ENCODE peak calls at places on chromosomes 2 and 18, in four cellular contexts. W is natural killer cell, H is brain microvascular endothelial cell, Y is mucosa of descending colon. V is an unnamed sample.

GRCh38 chr18:36693931-36694661 is 134.7 kb downstream of the TPGS2 start:
- DNase-seq in H (no peak), W (no peak), Y (no peak), V (no peak)

GRCh38 chr2:113216891-113217454 is 43.2 kb downstream of the PSD4 start:
- DNase-seq in Y (no peak), W (no peak), H (no peak), V (no peak)

GRCh38 chr2:222038086-222038802 is 260.6 kb downstream of the PAX3 start:
- DNase-seq in H (no peak), W (no peak), Y (no peak), V (no peak)

GRCh38 chr2:224395646-224396390 is 6.1 kb downstream of the FAM124B start:
- DNase-seq in Y (no peak), H (no peak), W (no peak), V (no peak)

GRCh38 chr18:79011300-79011870 is 31.8 kb downstream of the SALL3 start:
- DNase-seq in W (no peak), H (no peak), Y (no peak), V (no peak)

GRCh38 chr2:80410346-80410745 is 105.8 kb upstream of the LRRTM1 start:
- DNase-seq in Y (no peak), H (no peak), W (no peak), V (no peak)

GRCh38 chr2:213238753-213239591 is 45.3 kb upstream of the SPAG16 start:
- DNase-seq in W (no peak), H (peak), Y (no peak), V (no peak)

GRCh38 chr2:11099122-11100065 is 55.9 kb upstream of the SLC66A3 start:
- DNase-seq in H (no peak), W (no peak), Y (no peak), V (no peak)

GRCh38 chr2:241194811-241195210 is 6.3 kb downstream of the ANO7 start:
- DNase-seq in Y (no peak), W (no peak), H (no peak), V (no peak)

GRCh38 chr18:79883461-79884295 is 67.8 kb downstream of the SLC66A2 start:
- DNase-seq in H (no peak), Y (no peak), W (no peak), V (no peak)

GRCh38 chr18:2715990-2716389 is 60.5 kb downstream of the SMCHD1 start:
- DNase-seq in H (peak), Y (no peak), W (no peak), V (no peak)

GRCh38 chr18:41905786-41906527 is 49.1 kb upstream of the PIK3C3 start:
- DNase-seq in H (peak), Y (no peak), W (no peak), V (no peak)

GRCh38 chr2:44953686-44953976 is 12.1 kb downstream of the SIX3 start:
- DNase-seq in H (no peak), W (no peak), Y (no peak), V (no peak)

GRCh38 chr2:173785813-173786212 is 179.4 kb downstream of the SP3 start:
- DNase-seq in W (no peak), Y (no peak), H (no peak), V (no peak)

GRCh38 chr2:10424051-10424450 is 24.1 kb downstream of the ODC1 start:
- DNase-seq in W (no peak), H (peak), Y (no peak), V (no peak)

GRCh38 chr2:121472465-121472993 is 58.2 kb upstream of the RNU4ATAC start:
- DNase-seq in Y (no peak), H (no peak), W (no peak), V (no peak)

GRCh38 chr18:70172225-70172624 is 33.3 kb downstream of the RTTN start:
- DNase-seq in Y (no peak), H (no peak), W (no peak), V (no peak)

GRCh38 chr2:203745267-203745666 is 38.8 kb downstream of the CD28 start:
- DNase-seq in W (no peak), H (no peak), Y (no peak), V (no peak)

GRCh38 chr2:160689441-160689840 is 195.8 kb upstream of the RBMS1 start:
- DNase-seq in Y (no peak), W (no peak), H (no peak), V (no peak)

GRCh38 chr18:58314284-58314683 is 270.3 kb downstream of the NEDD4L start:
- DNase-seq in W (no peak), Y (no peak), H (peak), V (no peak)

GRCh38 chr18:48796491-48797205 is 154.1 kb downstream of the SMAD7 start:
- DNase-seq in H (no peak), W (no peak), Y (no peak), V (no peak)

GRCh38 chr2:181683518-181684453 is 3.5 kb upstream of the NEUROD1 start:
- DNase-seq in Y (no peak), H (no peak), W (no peak), V (peak)

GRCh38 chr2:152504618-152505017 is 169.6 kb downstream of the FMNL2 start:
- DNase-seq in W (no peak), H (peak), Y (no peak), V (no peak)

GRCh38 chr2:235112365-235112764 is 160.5 kb downstream of the SH3BP4 start:
- DNase-seq in H (no peak), W (no peak), Y (no peak), V (no peak)

GRCh38 chr2:235107640-235107951 is 155.8 kb downstream of the SH3BP4 start:
- DNase-seq in H (no peak), W (no peak), Y (no peak), V (no peak)

GRCh38 chr2:235102987-235103386 is 151.2 kb downstream of the SH3BP4 start:
- DNase-seq in Y (no peak), H (no peak), W (no peak), V (no peak)

GRCh38 chr2:235105821-235106359 is 154.1 kb downstream of the SH3BP4 start:
- DNase-seq in Y (no peak), H (peak), W (no peak), V (no peak)

DNA sequence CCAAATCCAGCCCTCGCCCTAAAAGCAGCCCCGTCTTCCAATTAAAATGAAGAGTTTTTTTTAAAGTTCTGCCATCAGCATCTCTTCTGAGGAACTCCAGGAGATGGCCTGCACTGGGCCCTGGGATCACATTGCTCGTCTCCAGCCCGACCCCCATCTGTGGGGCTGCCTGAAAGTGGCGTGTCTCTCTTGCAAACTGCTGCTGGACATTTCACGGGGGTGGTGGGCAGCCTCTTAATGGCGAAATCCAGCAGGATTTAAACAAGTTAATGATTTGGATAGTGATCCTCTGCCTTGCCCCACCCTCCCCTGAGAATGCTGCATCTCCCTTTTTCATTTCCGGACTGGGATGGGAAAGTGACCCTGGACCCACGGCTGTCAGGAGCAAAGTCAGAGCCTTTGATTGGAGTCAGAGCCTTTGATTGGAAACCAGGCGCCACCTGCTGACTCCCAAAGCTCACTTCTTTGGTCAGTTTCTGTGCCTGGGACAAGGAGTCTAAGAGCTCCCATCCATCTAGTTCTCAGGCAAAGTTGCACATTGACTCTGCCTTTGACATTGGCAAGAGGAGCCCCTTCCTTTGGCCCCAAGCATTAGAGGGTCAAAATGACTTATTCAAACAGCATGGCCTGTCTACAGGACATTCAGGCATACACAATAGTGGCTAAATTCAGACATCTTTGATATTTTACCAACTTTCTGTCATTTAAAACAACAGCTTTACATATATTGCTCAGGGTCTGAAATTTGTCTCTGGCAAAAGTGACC is 155.2 kb downstream of the SH3BP4 start:
- DNase-seq in H (peak), W (no peak), Y (no peak), V (no peak)
- TF ChIP-seq CTCF in H (peak), W (no peak), Y (no peak), V (no peak)

DNA sequence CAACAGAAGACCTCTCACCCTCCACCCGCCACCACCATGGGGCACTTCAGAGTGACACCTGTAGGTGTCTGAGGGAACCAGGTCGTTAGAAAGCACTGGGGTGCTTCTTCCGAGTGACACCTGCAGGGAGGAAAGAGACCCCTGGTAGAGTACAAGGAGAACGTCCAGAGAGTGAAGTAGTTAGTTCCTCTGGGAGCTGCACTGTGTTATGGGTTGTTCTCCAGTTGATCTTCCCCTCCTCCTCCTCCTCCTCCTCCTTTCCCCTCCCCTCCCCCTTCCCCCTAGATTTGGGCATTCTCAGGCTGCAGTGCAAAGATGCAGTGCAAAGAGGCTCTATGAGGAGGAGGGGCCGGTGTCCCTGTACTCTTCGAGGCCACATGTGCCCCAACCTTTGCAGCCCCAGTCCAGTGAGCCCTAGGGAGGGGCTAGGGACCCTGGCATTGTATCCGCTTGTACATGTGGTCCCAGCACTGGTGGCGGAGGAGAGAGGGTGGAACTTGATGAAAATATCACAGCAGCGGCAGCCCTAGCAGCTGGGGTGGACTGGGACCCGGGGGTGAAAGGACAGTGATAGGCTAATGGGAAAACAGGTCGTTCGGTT is 850 bp downstream of the DNAJB2 start:
- DNase-seq in Y (peak), H (no peak), W (no peak), V (no peak)
- TF ChIP-seq CTCF in Y (no peak), H (no peak), W (peak), V (no peak)

DNA sequence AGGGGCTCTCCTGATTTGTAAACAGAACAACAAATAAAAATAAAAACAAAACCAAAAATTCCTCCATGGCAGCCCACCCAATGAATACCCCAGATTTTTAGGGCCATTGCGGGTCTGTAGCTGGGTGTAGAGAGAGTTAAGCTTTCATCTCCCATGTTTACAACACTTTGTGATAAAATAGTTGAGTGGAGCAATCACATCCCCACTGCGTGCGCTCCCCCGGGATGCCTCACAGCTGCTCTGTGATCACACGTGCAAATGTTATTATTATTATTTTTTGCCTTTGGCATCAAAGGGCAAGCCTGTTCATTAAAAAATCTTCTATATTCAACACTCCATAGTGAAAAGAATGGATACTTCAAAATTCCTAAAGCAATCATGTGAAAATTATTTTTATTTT is 118.0 kb downstream of the MBP start:
- DNase-seq in Y (no peak), W (no peak), H (no peak), V (no peak)
- TF ChIP-seq CTCF in Y (no peak), W (no peak), H (no peak), V (no peak)

GRCh38 chr2:55965276-55965675 is 41.7 kb upstream of the EFEMP1 start:
- DNase-seq in W (no peak), Y (no peak), H (no peak), V (no peak)

GRCh38 chr2:55962910-55963309 is 39.3 kb upstream of the EFEMP1 start:
- DNase-seq in W (no peak), Y (no peak), H (no peak), V (no peak)

GRCh38 chr2:55958756-55959155 is 35.2 kb upstream of the EFEMP1 start:
- DNase-seq in H (no peak), Y (no peak), W (no peak), V (no peak)

GRCh38 chr2:55957142-55957541 is 33.6 kb upstream of the EFEMP1 start:
- DNase-seq in H (no peak), W (no peak), Y (no peak), V (no peak)

DNA sequence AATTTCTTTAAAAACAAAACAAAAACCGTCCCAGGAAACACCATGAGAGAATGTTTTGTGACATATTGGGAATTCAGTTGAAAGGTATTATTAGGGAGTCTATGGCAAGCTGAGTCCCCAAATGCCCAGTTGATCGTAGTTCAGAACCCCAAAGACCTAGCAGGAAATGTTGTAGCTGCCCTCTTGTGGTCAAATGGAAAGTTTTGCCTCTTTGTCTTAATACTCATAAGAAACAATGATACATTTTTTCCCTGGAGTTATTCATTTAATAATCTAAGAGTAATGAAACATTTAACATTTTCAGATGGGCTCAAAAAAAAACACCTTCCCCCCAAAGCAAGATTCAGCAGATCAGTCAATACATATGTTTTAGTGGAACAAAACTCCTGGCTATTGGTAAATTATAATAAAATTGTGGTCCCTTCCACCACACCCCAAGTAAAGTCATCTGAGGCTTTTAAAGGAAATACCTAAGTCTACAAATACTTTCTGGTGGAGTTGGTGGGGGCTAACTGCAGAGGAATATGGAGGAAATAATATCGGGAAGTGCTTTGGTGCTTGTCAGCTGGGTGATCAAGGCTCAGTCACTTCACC is 37.8 kb upstream of the EFEMP1 start:
- DNase-seq in H (peak), W (no peak), Y (no peak), V (no peak)
- TF ChIP-seq CTCF in H (peak), W (no peak), Y (no peak), V (no peak)

GRCh38 chr18:21820035-21820810 is 79.6 kb downstream of the MIB1 start:
- DNase-seq in Y (no peak), H (no peak), W (no peak), V (no peak)
- TF ChIP-seq CTCF in Y (peak), H (peak), W (peak), V (no peak)

DNA sequence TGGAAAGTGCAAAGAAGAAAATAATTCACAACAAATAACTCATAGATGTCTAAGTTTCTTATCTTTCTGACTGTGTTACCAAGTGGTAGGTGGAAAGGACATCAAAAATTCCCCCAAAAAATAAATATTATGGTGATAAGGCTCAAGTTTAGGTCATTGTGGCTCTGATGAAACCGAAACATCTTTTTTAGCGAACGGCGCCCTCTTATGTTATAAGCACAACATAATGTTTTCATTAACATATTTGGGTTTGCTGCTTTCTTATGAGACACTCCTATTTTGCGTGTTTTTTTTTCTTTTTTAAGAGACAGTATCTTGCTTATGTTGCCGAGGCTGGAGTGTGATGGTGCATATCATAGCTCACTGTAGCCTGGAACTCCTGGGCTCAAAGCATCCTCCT is 38.6 kb upstream of the SLC35G4 start:
- DNase-seq in Y (no peak), H (peak), W (no peak), V (no peak)
- TF ChIP-seq CTCF in Y (no peak), H (peak), W (no peak), V (no peak)

GRCh38 chr2:167411367-167411766 is 523.1 kb downstream of the XIRP2 start:
- DNase-seq in W (no peak), Y (no peak), H (no peak), V (no peak)
- TF ChIP-seq CTCF in W (no peak), Y (no peak), H (peak), V (no peak)

DNA sequence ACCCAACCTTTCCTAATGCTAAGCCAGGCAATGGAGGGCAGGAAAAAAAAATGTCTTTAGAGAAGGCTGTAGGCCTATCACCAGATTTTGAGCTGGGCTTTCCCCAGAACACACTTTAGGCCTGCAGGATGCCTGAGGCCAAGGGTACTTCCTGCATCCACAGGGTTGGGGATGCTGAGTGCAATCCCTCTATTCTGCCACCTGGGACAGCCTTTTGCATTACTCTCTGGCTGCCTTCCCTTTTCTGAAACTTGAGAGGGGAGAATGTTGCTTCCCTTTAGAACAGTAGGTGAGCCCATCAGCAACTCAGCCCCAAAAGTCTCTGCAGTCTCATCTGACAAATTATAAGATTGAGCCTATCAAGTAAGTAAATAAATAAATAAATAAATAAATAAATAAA is 195.2 kb downstream of the SLC8A1 start:
- DNase-seq in H (no peak), Y (no peak), W (no peak), V (no peak)
- TF ChIP-seq CTCF in H (peak), Y (no peak), W (no peak), V (no peak)

DNA sequence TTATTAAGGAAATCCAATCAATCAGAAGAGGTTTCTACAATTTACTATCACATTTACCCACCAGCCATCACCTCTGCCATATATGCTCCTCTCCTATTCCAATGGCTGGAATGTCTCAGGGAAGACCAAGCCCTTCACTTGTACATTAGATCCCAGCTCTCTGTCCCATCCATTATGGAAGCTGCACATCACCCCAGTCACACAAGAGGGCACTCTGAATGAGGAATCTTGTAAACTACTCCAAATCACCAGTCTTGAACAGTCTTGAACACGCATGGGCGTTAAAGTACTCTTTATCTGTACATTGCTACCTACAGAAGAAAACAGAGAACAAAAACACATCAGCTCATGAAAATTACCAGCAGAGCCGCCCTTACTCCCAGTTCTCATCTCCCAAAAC is 38.7 kb downstream of the ZC3H8 start:
- DNase-seq in W (no peak), Y (no peak), H (peak), V (no peak)
- TF ChIP-seq CTCF in W (no peak), Y (no peak), H (peak), V (no peak)

V was measured in activated B cell treated with CpG ODN at 0.5 μM for 24 hours.